ENCODE peak calls at places on chromosomes 11 and 22, in six cellular contexts. Z is HAP-1, M is left lung, O is tibial nerve, V is T-helper 1 cell, T is NCI-H2081. L is an unnamed sample.
A peak's percentile ranks its signal among the peaks of the same experiment; 100 is the strongest.

GRCh38 chr11:72758690-72759389 is 6.6 kb upstream of the ARAP1 start:
- DNase-seq in V (no peak), M (peak; percentile 70), Z (no peak), T (peak; percentile 40), O (peak; percentile 31), L (no peak)

GRCh38 chr11:22976146-22976545 is 115.9 kb upstream of the CCDC179 start:
- DNase-seq in M (no peak), V (peak; percentile 0), O (no peak), Z (no peak), T (no peak), L (peak; percentile 69)

GRCh38 chr22:21587803-21588611 is 20.5 kb downstream of the UBE2L3 start:
- DNase-seq in Z (no peak), O (no peak), T (no peak), M (no peak), V (peak; percentile 77), L (no peak)

GRCh38 chr22:29112102-29112501 is 39.3 kb downstream of the KREMEN1 start:
- DNase-seq in V (no peak), M (no peak), T (peak; percentile 1), Z (no peak), O (no peak), L (no peak)

GRCh38 chr22:17159504-17159951 is 451 bp upstream of the HDHD5 start:
- DNase-seq in T (peak; percentile 64), V (peak; percentile 28), O (peak; percentile 13), Z (no peak), M (peak; percentile 73), L (peak; percentile 64)

GRCh38 chr22:44406581-44407403 is 91.2 kb downstream of the RTL6 start:
- DNase-seq in O (no peak), T (no peak), M (peak; percentile 26), Z (no peak), V (no peak), L (no peak)

GRCh38 chr11:76067099-76067498 is 139.2 kb downstream of the WNT11 start:
- DNase-seq in Z (no peak), V (no peak), T (no peak), M (no peak), O (no peak), L (no peak)

GRCh38 chr11:132539590-132540368 is 992.5 kb downstream of the OPCML start:
- DNase-seq in Z (no peak), O (no peak), M (no peak), V (no peak), T (peak; percentile 12), L (no peak)

GRCh38 chr11:94740975-94741707 is 27.0 kb upstream of the AMOTL1 start:
- DNase-seq in M (no peak), O (peak; percentile 33), V (no peak), T (peak; percentile 66), Z (peak; percentile 48), L (peak; percentile 69)

GRCh38 chr11:16346975-16347374 is 9.4 kb downstream of the SOX6 start:
- DNase-seq in Z (no peak), V (no peak), M (no peak), O (no peak), T (no peak), L (peak; percentile 54)

GRCh38 chr11:36451045-36451444 is 59.0 kb downstream of the TRAF6 start:
- DNase-seq in T (no peak), V (no peak), M (no peak), O (no peak), Z (no peak), L (no peak)

GRCh38 chr11:17986007-17986710 is 26.7 kb downstream of the SERGEF start:
- DNase-seq in O (peak; percentile 12), V (no peak), Z (no peak), T (no peak), M (peak; percentile 41), L (peak; percentile 82)

GRCh38 chr22:30262917-30263741 is 3.5 kb downstream of the OSM start:
- DNase-seq in Z (peak; percentile 94), T (peak; percentile 51), V (peak; percentile 73), O (peak; percentile 83), M (peak; percentile 83), L (no peak)

GRCh38 chr11:85945788-85946187 is 90.6 kb downstream of the CCDC83 start:
- DNase-seq in T (no peak), O (no peak), V (peak; percentile 43), Z (no peak), M (no peak), L (no peak)

GRCh38 chr22:26580240-26580962 is 9.5 kb downstream of the TPST2 start:
- DNase-seq in M (no peak), V (no peak), T (no peak), O (no peak), Z (no peak), L (no peak)

GRCh38 chr11:110818032-110818687 is 105.9 kb upstream of the ARHGAP20 start:
- DNase-seq in M (no peak), O (no peak), V (peak; percentile 56), Z (no peak), T (no peak), L (peak; percentile 69)

GRCh38 chr11:48172818-48173609 is 43.6 kb upstream of the OR4B1 start:
- DNase-seq in O (peak; percentile 59), Z (peak; percentile 84), T (peak; percentile 58), M (peak; percentile 55), V (peak; percentile 51), L (peak; percentile 32)

GRCh38 chr11:78000193-78000592 is 5.7 kb upstream of the INTS4 start:
- DNase-seq in T (peak; percentile 84), Z (peak; percentile 68), V (peak; percentile 53), M (no peak), O (no peak), L (peak; percentile 48)

GRCh38 chr11:131077340-131077739 is 161.1 kb upstream of the SNX19 start:
- DNase-seq in O (no peak), Z (no peak), M (no peak), T (no peak), V (no peak), L (peak; percentile 15)

GRCh38 chr11:36071917-36072500 is 128.1 kb downstream of the LDLRAD3 start:
- DNase-seq in M (no peak), V (no peak), Z (no peak), O (no peak), T (no peak), L (no peak)

GRCh38 chr11:126332221-126332711 is 23.2 kb upstream of the ST3GAL4 start:
- DNase-seq in O (peak; percentile 58), M (no peak), T (no peak), Z (no peak), V (no peak), L (peak; percentile 82)

GRCh38 chr22:23609983-23610781 is 21.9 kb downstream of the DRICH1 start:
- DNase-seq in O (no peak), Z (no peak), V (peak; percentile 46), M (no peak), T (no peak), L (no peak)

GRCh38 chr11:73164803-73165542 is 22.9 kb upstream of the FCHSD2 start:
- DNase-seq in M (peak; percentile 4), T (no peak), O (no peak), V (no peak), Z (no peak), L (no peak)

GRCh38 chr11:8561461-8561860 is 32.6 kb downstream of the STK33 start:
- DNase-seq in Z (no peak), O (no peak), T (no peak), V (no peak), M (no peak), L (no peak)

GRCh38 chr11:30916764-30917163 is 330.6 kb upstream of the MPPED2 start:
- DNase-seq in M (no peak), O (no peak), V (no peak), Z (no peak), T (no peak), L (no peak)

GRCh38 chr11:7671807-7672206 is 1.5 kb downstream of the CYB5R2 start:
- DNase-seq in V (no peak), T (no peak), Z (no peak), M (no peak), O (no peak), L (peak; percentile 84)

GRCh38 chr22:36052505-36052941 is 23.9 kb upstream of the RBFOX2 start:
- DNase-seq in V (peak; percentile 16), Z (no peak), T (no peak), M (no peak), O (no peak), L (peak; percentile 91)

GRCh38 chr11:116700586-116701220 is 72.1 kb downstream of the BUD13 start:
- DNase-seq in T (no peak), M (no peak), Z (no peak), O (no peak), V (no peak), L (no peak)

GRCh38 chr11:105244157-105244820 is 104.7 kb upstream of the CARD18 start:
- DNase-seq in T (no peak), Z (no peak), M (no peak), V (no peak), O (no peak), L (peak; percentile 79)

L was measured in mammary epithelial cell.